ENCODE peak calls at places on chromosomes 5 and 9, in four cellular contexts. R, V, L and O are unnamed samples.
A peak's percentile ranks its signal among the peaks of the same experiment; 100 is the strongest.

GRCh38 chr5:61332369-61332745 is 299 bp downstream of the ZSWIM6 start:
- DNase-seq in R (peak; percentile 88), V (peak; percentile 26), L (peak; percentile 31), O (peak; percentile 76)

GRCh38 chr5:135008981-135009735 is 24.9 kb downstream of the PITX1 start:
- DNase-seq in R (no peak), V (no peak), L (no peak), O (peak; percentile 44)

GRCh38 chr5:125655156-125655555 is 768.1 kb upstream of the GRAMD2B start:
- DNase-seq in R (no peak), V (no peak), L (no peak), O (no peak)

GRCh38 chr5:115671939-115672338 is 46.1 kb upstream of the TMED7 start:
- DNase-seq in R (no peak), V (peak; percentile 9), L (no peak), O (no peak)

GRCh38 chr9:5800969-5801738 is 31.8 kb downstream of the ERMP1 start:
- DNase-seq in R (no peak), V (no peak), L (peak; percentile 25), O (no peak)

GRCh38 chr5:152181461-152181860 is 223.6 kb downstream of the NMUR2 start:
- DNase-seq in R (no peak), V (no peak), L (no peak), O (no peak)

GRCh38 chr5:33400675-33401074 is 40.1 kb upstream of the TARS1 start:
- DNase-seq in R (no peak), V (no peak), L (no peak), O (no peak)

GRCh38 chr5:43041669-43042175 is 1.6 kb upstream of the ANXA2R start:
- DNase-seq in R (no peak), V (peak; percentile 77), L (peak; percentile 92), O (peak; percentile 80)

GRCh38 chr5:60846298-60846697 is 2.2 kb upstream of the ELOVL7 start:
- DNase-seq in R (no peak), V (no peak), L (no peak), O (no peak)

GRCh38 chr9:652896-653295 is 188.6 kb upstream of the DMRT1 start:
- DNase-seq in R (no peak), V (no peak), L (peak; percentile 83), O (peak; percentile 89)

GRCh38 chr9:85377751-85378289 is 363.9 kb downstream of the AGTPBP1 start:
- DNase-seq in R (no peak), V (peak; percentile 39), L (no peak), O (no peak)

GRCh38 chr5:157976429-157976828 is 117.5 kb upstream of the CLINT1 start:
- DNase-seq in R (no peak), V (peak; percentile 85), L (no peak), O (no peak)

GRCh38 chr9:125929846-125930245 is 182.7 kb downstream of the PBX3 start:
- DNase-seq in R (no peak), V (peak; percentile 66), L (no peak), O (no peak)

GRCh38 chr5:95817430-95817829 is 5.1 kb downstream of the GLRX start:
- DNase-seq in R (no peak), V (no peak), L (no peak), O (no peak)

GRCh38 chr9:2178034-2178734 is 163.0 kb downstream of the SMARCA2 start:
- DNase-seq in R (no peak), V (peak; percentile 30), L (no peak), O (no peak)

GRCh38 chr5:150511641-150512367 is 3.9 kb downstream of the NDST1 start:
- DNase-seq in R (no peak), V (peak; percentile 74), L (peak; percentile 40), O (no peak)

GRCh38 chr5:71829206-71829605 is 110.1 kb downstream of the CARTPT start:
- DNase-seq in R (no peak), V (no peak), L (no peak), O (no peak)

GRCh38 chr5:84791730-84792129 is 407.1 kb upstream of the EDIL3 start:
- DNase-seq in R (no peak), V (no peak), L (no peak), O (no peak)

GRCh38 chr9:133133680-133134418 is 12.8 kb upstream of the RALGDS start:
- DNase-seq in R (peak; percentile 96), V (peak; percentile 98), L (peak; percentile 96), O (peak; percentile 96)

GRCh38 chr9:90999425-91000397 is 198.1 kb downstream of the SYK start:
- DNase-seq in R (no peak), V (peak; percentile 94), L (no peak), O (no peak)

GRCh38 chr5:157253547-157253946 is 12.4 kb upstream of the CYFIP2 start:
- DNase-seq in R (no peak), V (peak; percentile 29), L (peak; percentile 61), O (no peak)

GRCh38 chr5:35136386-35136785 is 88.6 kb upstream of the AGXT2 start:
- DNase-seq in R (no peak), V (peak; percentile 65), L (peak; percentile 99), O (no peak)

GRCh38 chr9:4829956-4830355 is 37.2 kb downstream of the RCL1 start:
- DNase-seq in R (no peak), V (no peak), L (peak; percentile 48), O (no peak)

GRCh38 chr9:127214421-127215265 is 49.9 kb upstream of the GARNL3 start:
- DNase-seq in R (no peak), V (peak; percentile 52), L (peak; percentile 59), O (no peak)

GRCh38 chr5:40224421-40224820 is 455.3 kb upstream of the PTGER4 start:
- DNase-seq in R (no peak), V (peak; percentile 37), L (peak; percentile 78), O (no peak)

GRCh38 chr9:137832830-137833590 is 44.6 kb upstream of the CACNA1B start:
- DNase-seq in R (no peak), V (no peak), L (no peak), O (no peak)

GRCh38 chr9:127112056-127112455 is 10.4 kb downstream of the ANGPTL2 start:
- DNase-seq in R (no peak), V (no peak), L (no peak), O (no peak)

DNA sequence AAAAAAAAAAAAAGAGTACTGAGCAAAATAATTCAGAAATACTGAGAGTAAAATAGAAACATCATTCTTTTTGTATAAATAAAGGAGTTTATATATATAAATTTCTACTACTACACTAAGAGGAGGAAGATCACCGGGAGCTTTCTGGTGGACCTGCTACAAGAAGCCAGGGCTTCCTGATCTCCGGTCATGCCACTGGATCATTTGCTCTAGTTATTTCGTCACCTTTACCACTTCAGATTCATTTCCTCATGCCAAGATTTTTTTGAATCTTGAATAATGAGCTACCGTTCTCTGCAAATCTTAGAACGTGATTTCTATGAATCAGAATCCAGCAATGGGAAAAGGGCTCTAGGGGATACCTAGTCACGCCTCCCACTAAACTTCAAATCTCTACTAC is 51.9 kb upstream of the TBC1D9B start:
- DNase-seq in R (no peak), V (no peak), L (no peak), O (no peak)
- TF ChIP-seq CTCF in R (no peak), V (no peak), L (no peak), O (no peak)

GRCh38 chr9:78668148-78668825 is 371.4 kb downstream of the PSAT1 start:
- DNase-seq in R (no peak), V (peak; percentile 76), L (no peak), O (no peak)
- TF ChIP-seq CTCF in R (no peak), V (no peak), L (no peak), O (no peak)

GRCh38 chr5:117077142-117077541 is 502.5 kb upstream of the SEMA6A start:
- DNase-seq in R (no peak), V (peak; percentile 1), L (peak; percentile 22), O (no peak)
- TF ChIP-seq CTCF in R (no peak), V (peak; percentile 67), L (peak; percentile 42), O (no peak)

GRCh38 chr5:130386155-130386554 is 481.9 kb downstream of the CHSY3 start:
- DNase-seq in R (no peak), V (no peak), L (peak; percentile 3), O (no peak)
- TF ChIP-seq CTCF in R (no peak), V (no peak), L (no peak), O (no peak)

GRCh38 chr5:168422431-168422830 is 63.8 kb upstream of the RARS1 start:
- DNase-seq in R (no peak), V (no peak), L (no peak), O (no peak)
- TF ChIP-seq CTCF in R (peak; percentile 13), V (peak; percentile 56), L (no peak), O (no peak)

GRCh38 chr5:14108170-14108996 is 34.8 kb upstream of the TRIO start:
- DNase-seq in R (no peak), V (no peak), L (peak; percentile 96), O (peak; percentile 86)
- TF ChIP-seq CTCF in R (peak; percentile 84), V (peak; percentile 40), L (peak; percentile 77), O (peak; percentile 37)

GRCh38 chr5:146426853-146427618 is 20.1 kb upstream of the TCERG1 start:
- DNase-seq in R (no peak), V (peak; percentile 43), L (peak; percentile 60), O (no peak)
- TF ChIP-seq CTCF in R (peak; percentile 64), V (peak; percentile 67), L (peak; percentile 45), O (peak; percentile 57)

GRCh38 chr9:77892171-77892570 is 139.4 kb downstream of the GNAQ start:
- DNase-seq in R (no peak), V (no peak), L (no peak), O (no peak)

GRCh38 chr9:77891150-77891549 is 140.5 kb downstream of the GNAQ start:
- DNase-seq in R (no peak), V (no peak), L (no peak), O (no peak)

GRCh38 chr9:77885104-77885672 is 146.4 kb downstream of the GNAQ start:
- DNase-seq in R (no peak), V (no peak), L (no peak), O (no peak)

GRCh38 chr9:77883846-77884771 is 147.5 kb downstream of the GNAQ start:
- DNase-seq in R (no peak), V (peak; percentile 70), L (peak; percentile 68), O (no peak)

GRCh38 chr9:77887660-77888059 is 144.0 kb downstream of the GNAQ start:
- DNase-seq in R (no peak), V (no peak), L (no peak), O (no peak)
- TF ChIP-seq CTCF in R (no peak), V (no peak), L (no peak), O (no peak)

DNA sequence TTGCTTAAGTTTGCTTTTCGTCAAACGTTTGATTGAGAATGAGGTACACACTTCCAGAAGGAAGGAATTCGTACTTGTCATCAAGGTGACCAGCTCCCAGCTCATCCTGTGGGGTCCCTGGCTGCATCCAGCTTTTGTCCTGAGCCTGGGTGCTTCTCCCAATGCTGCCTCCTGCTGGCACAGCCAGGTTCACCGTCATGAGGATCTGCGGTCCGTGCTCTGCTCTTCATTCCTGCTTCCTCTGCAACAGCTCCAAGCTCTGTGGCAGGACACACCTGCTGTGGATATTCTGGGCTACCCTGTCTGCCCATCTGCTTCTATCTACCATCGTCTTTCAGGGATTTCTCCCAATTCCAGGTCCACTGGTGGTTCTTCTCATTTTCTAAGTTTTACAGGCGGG is 13.3 kb upstream of the UBE2QL1 start:
- DNase-seq in R (no peak), V (no peak), L (peak; percentile 9), O (no peak)
- TF ChIP-seq CTCF in R (no peak), V (peak; percentile 26), L (no peak), O (no peak)

GRCh38 chr9:15510789-15511575 is at the start of gene PSIP1:
- DNase-seq in R (peak; percentile 88), V (peak; percentile 72), L (peak; percentile 87), O (peak; percentile 81)
- TF ChIP-seq CTCF in R (no peak), V (no peak), L (no peak), O (no peak)